ENCODE peak calls at places on chromosomes 2 and 18, in ten cellular contexts. D, W, Y, U, S, N, Q, J, K and P are unnamed samples.

GRCh38 chr2:207163815-207164747 is 1.7 kb downstream of the KLF7 start:
- DNase-seq in S (peak), Y (peak), W (peak), N (peak), U (no peak), Q (peak), D (peak), J (peak), K (peak), P (peak)

GRCh38 chr2:217099561-217099960 is 239.7 kb upstream of the TNP1 start:
- DNase-seq in J (no peak), Q (no peak), S (no peak), W (no peak), D (peak), Y (no peak), K (no peak), N (no peak), U (no peak), P (no peak)

GRCh38 chr2:100367163-100367562 is 44.9 kb upstream of the LONRF2 start:
- DNase-seq in U (no peak), W (no peak), Q (no peak), J (no peak), N (no peak), S (peak), D (no peak), Y (no peak), K (no peak), P (no peak)

GRCh38 chr2:106638043-106638442 is 150.9 kb downstream of the CD8B2 start:
- DNase-seq in S (peak), Q (no peak), J (no peak), N (peak), D (no peak), Y (no peak), U (peak), W (no peak), K (peak), P (no peak)

GRCh38 chr2:239465017-239466001 is 64.5 kb upstream of the HDAC4 start:
- DNase-seq in K (peak), S (no peak), D (peak), W (peak), Q (no peak), J (peak), N (no peak), Y (no peak), U (no peak), P (no peak)

GRCh38 chr2:196987654-196988364 is 61.3 kb upstream of the PGAP1 start:
- DNase-seq in N (peak), D (peak), K (peak), W (peak), S (peak), J (no peak), U (peak), Y (peak), Q (no peak), P (peak)

GRCh38 chr2:241072553-241073165 is 29.4 kb downstream of the MTERF4 start:
- DNase-seq in W (no peak), N (no peak), Y (no peak), U (no peak), D (no peak), J (peak), Q (no peak), K (no peak), S (no peak), P (no peak)

GRCh38 chr2:134250840-134251461 is 2.9 kb upstream of the MGAT5 start:
- DNase-seq in J (no peak), Y (no peak), W (no peak), S (no peak), K (no peak), Q (no peak), N (no peak), D (no peak), U (no peak), P (no peak)

GRCh38 chr18:49225160-49225559 is 235.3 kb downstream of the DYM start:
- DNase-seq in W (no peak), Y (no peak), S (no peak), Q (no peak), N (no peak), J (no peak), K (no peak), U (no peak), D (peak), P (peak)

GRCh38 chr2:180705122-180705521 is 275.3 kb upstream of the UBE2E3 start:
- DNase-seq in Q (no peak), D (no peak), Y (no peak), N (peak), J (no peak), S (no peak), K (no peak), U (no peak), W (peak), P (no peak)

GRCh38 chr18:54983041-54983686 is 23.9 kb upstream of the CCDC68 start:
- DNase-seq in D (peak), N (peak), W (peak), Y (peak), J (no peak), K (peak), S (peak), U (peak), Q (no peak), P (peak)

GRCh38 chr2:195660265-195660890 is 3.4 kb downstream of the SLC39A10 start:
- DNase-seq in W (peak), S (peak), N (peak), Y (peak), K (peak), J (peak), U (peak), Q (peak), D (peak), P (peak)

GRCh38 chr2:232633413-232634318 is at the start of gene EFHD1:
- DNase-seq in W (no peak), D (peak), N (peak), J (peak), K (peak), Y (peak), U (peak), Q (peak), S (peak), P (peak)

GRCh38 chr2:172978053-172978383 is 97.6 kb upstream of the MAP3K20 start:
- DNase-seq in U (no peak), Y (no peak), K (no peak), S (no peak), J (no peak), D (no peak), N (no peak), W (no peak), Q (no peak), P (no peak)

GRCh38 chr2:239887604-239888003 is 137.5 kb downstream of the NDUFA10 start:
- DNase-seq in Q (no peak), U (no peak), N (no peak), S (no peak), W (no peak), Y (no peak), J (no peak), K (no peak), D (no peak), P (no peak)

GRCh38 chr2:62874881-62875383 is 169.4 kb downstream of the EHBP1 start:
- DNase-seq in U (no peak), D (no peak), S (no peak), K (no peak), Y (no peak), J (no peak), W (no peak), Q (no peak), N (no peak), P (no peak)

GRCh38 chr2:129912871-129913694 is 66.4 kb upstream of the RAB6C start:
- DNase-seq in W (no peak), J (no peak), D (no peak), Y (no peak), Q (no peak), U (no peak), S (no peak), N (no peak), K (no peak), P (no peak)

GRCh38 chr2:166088634-166089033 is 39.2 kb downstream of the SCN1A start:
- DNase-seq in K (no peak), N (peak), J (no peak), D (peak), S (no peak), U (no peak), Y (no peak), Q (no peak), W (no peak), P (peak)

GRCh38 chr18:44687421-44687820 is 6.7 kb downstream of the SETBP1 start:
- DNase-seq in J (no peak), U (no peak), N (no peak), Y (no peak), S (no peak), K (no peak), D (peak), Q (no peak), W (no peak), P (no peak)

GRCh38 chr2:119174216-119174992 is 15.9 kb upstream of the C1QL2 start:
- DNase-seq in U (peak), K (peak), J (no peak), N (peak), W (no peak), S (peak), D (no peak), Y (peak), Q (peak), P (no peak)

GRCh38 chr2:42063383-42064171 is 15.8 kb downstream of the PKDCC start:
- DNase-seq in D (peak), Y (no peak), W (no peak), K (no peak), J (no peak), Q (no peak), N (peak), U (no peak), S (no peak), P (peak)

GRCh38 chr2:46325178-46325928 is 28.1 kb downstream of the EPAS1 start:
- DNase-seq in S (no peak), N (peak), D (no peak), Q (no peak), U (no peak), W (peak), K (no peak), Y (no peak), J (no peak), P (no peak)

GRCh38 chr2:178484245-178485041 is 4.2 kb downstream of the PLEKHA3 start:
- DNase-seq in K (peak), D (peak), J (peak), Q (no peak), U (no peak), Y (no peak), N (no peak), W (peak), S (no peak), P (no peak)

GRCh38 chr2:30232801-30233130 is 1.4 kb downstream of the LBH start:
- DNase-seq in U (no peak), N (no peak), J (no peak), S (no peak), D (no peak), Q (peak), Y (peak), K (no peak), W (no peak), P (no peak)